ENCODE peak calls at places on chromosome 10, in seven cellular contexts. One of them, this sample, is unnamed.

GRCh38 chr10:125068406-125068805 is 92.0 kb downstream of the CTBP2 start:
- DNase-seq in GM23248: no peak
- DNase-seq in heart left ventricle: no peak
- DNase-seq in PC-9: no peak
- DNase-seq in IMR-90: no peak
- DNase-seq in CD8-positive, alpha-beta memory T cell: no peak
- DNase-seq in kidney: no peak
- DNase-seq in this sample: no peak

GRCh38 chr10:5895365-5895764 is 5.3 kb downstream of the FBH1 start:
- DNase-seq in kidney: no peak
- DNase-seq in IMR-90: no peak
- DNase-seq in GM23248: no peak
- DNase-seq in PC-9: no peak
- DNase-seq in heart left ventricle: no peak
- DNase-seq in CD8-positive, alpha-beta memory T cell: no peak
- DNase-seq in this sample: no peak

GRCh38 chr10:21978191-21978862 is 25.2 kb downstream of the DNAJC1 start:
- DNase-seq in CD8-positive, alpha-beta memory T cell: no peak
- DNase-seq in heart left ventricle: no peak
- DNase-seq in PC-9: no peak
- DNase-seq in GM23248: peak; percentile 55
- DNase-seq in IMR-90: peak; percentile 81
- DNase-seq in kidney: no peak
- DNase-seq in this sample: no peak

GRCh38 chr10:19956633-19957032 is 140.4 kb downstream of the PLXDC2 start:
- DNase-seq in heart left ventricle: no peak
- DNase-seq in kidney: no peak
- DNase-seq in PC-9: no peak
- DNase-seq in IMR-90: no peak
- DNase-seq in CD8-positive, alpha-beta memory T cell: no peak
- DNase-seq in GM23248: no peak
- DNase-seq in this sample: no peak

GRCh38 chr10:132774179-132774904 is 11.6 kb downstream of the NKX6-2 start:
- DNase-seq in IMR-90: no peak
- DNase-seq in GM23248: no peak
- DNase-seq in PC-9: no peak
- DNase-seq in CD8-positive, alpha-beta memory T cell: no peak
- DNase-seq in heart left ventricle: no peak
- DNase-seq in kidney: no peak
- DNase-seq in this sample: no peak

GRCh38 chr10:121088524-121088923 is 237.4 kb downstream of the WDR11 start:
- DNase-seq in GM23248: peak; percentile 6
- DNase-seq in CD8-positive, alpha-beta memory T cell: no peak
- DNase-seq in kidney: no peak
- DNase-seq in heart left ventricle: no peak
- DNase-seq in IMR-90: no peak
- DNase-seq in PC-9: no peak
- DNase-seq in this sample: no peak

GRCh38 chr10:13674645-13675588 is 88.2 kb downstream of the PRPF18 start:
- DNase-seq in GM23248: no peak
- DNase-seq in PC-9: no peak
- DNase-seq in IMR-90: no peak
- DNase-seq in heart left ventricle: no peak
- DNase-seq in CD8-positive, alpha-beta memory T cell: no peak
- DNase-seq in kidney: no peak
- DNase-seq in this sample: no peak

GRCh38 chr10:97937928-97938327 is 88.3 kb downstream of the GOLGA7B start:
- DNase-seq in GM23248: no peak
- DNase-seq in PC-9: no peak
- DNase-seq in heart left ventricle: no peak
- DNase-seq in IMR-90: no peak
- DNase-seq in kidney: no peak
- DNase-seq in CD8-positive, alpha-beta memory T cell: no peak
- DNase-seq in this sample: no peak

GRCh38 chr10:86968271-86968993 is at the start of gene ADIRF:
- DNase-seq in CD8-positive, alpha-beta memory T cell: peak; percentile 32
- DNase-seq in heart left ventricle: peak; percentile 82
- DNase-seq in PC-9: peak; percentile 76
- DNase-seq in GM23248: peak; percentile 62
- DNase-seq in IMR-90: no peak
- DNase-seq in kidney: peak; percentile 92
- DNase-seq in this sample: peak; percentile 81

GRCh38 chr10:88207121-88207546 is 343.7 kb downstream of the PTEN start:
- DNase-seq in PC-9: no peak
- DNase-seq in CD8-positive, alpha-beta memory T cell: no peak
- DNase-seq in GM23248: no peak
- DNase-seq in IMR-90: no peak
- DNase-seq in kidney: no peak
- DNase-seq in heart left ventricle: no peak
- DNase-seq in this sample: no peak

GRCh38 chr10:60209874-60210584 is 179.6 kb downstream of the ANK3 start:
- DNase-seq in PC-9: no peak
- DNase-seq in kidney: no peak
- DNase-seq in GM23248: no peak
- DNase-seq in CD8-positive, alpha-beta memory T cell: no peak
- DNase-seq in IMR-90: no peak
- DNase-seq in heart left ventricle: no peak
- DNase-seq in this sample: no peak

DNA sequence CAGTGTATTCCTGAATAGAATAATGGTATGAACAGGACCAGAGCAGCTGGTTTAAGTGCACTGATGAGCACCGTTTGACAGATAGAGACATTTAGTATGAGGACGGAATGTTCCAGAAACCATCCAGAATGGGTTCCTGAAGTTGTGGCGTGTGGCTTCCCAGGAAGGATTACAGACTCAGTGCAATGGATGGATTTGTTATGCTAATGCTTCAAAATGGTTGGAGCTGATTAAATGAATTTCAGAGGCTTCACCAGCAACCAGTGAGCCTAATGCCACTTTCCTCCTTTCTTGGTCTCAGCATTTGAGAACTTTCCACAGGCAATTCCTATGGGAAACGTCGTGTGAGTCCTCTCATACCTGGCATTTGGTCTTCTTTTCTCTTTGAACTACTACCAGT is 9.9 kb downstream of the GATA3 start:
- DNase-seq in kidney: no peak
- DNase-seq in PC-9: no peak
- DNase-seq in GM23248: no peak
- DNase-seq in CD8-positive, alpha-beta memory T cell: no peak
- DNase-seq in heart left ventricle: no peak
- DNase-seq in IMR-90: no peak
- DNase-seq in this sample: no peak
- H3K4me1 ChIP-seq in kidney: no peaks in the 10 kb centered on the region
- H3K4me1 ChIP-seq in PC-9: peaks cover 12% of the 10 kb centered on the region
- H3K4me1 ChIP-seq in GM23248: no peaks in the 10 kb centered on the region
- H3K4me1 ChIP-seq in CD8-positive, alpha-beta memory T cell: peaks cover 84% of the 10 kb centered on the region
- H3K4me1 ChIP-seq in heart left ventricle: no peaks in the 10 kb centered on the region
- H3K4me1 ChIP-seq in IMR-90: peaks cover 3% of the 10 kb centered on the region
- H3K4me1 ChIP-seq in this sample: peaks cover 42% of the 10 kb centered on the region

DNA sequence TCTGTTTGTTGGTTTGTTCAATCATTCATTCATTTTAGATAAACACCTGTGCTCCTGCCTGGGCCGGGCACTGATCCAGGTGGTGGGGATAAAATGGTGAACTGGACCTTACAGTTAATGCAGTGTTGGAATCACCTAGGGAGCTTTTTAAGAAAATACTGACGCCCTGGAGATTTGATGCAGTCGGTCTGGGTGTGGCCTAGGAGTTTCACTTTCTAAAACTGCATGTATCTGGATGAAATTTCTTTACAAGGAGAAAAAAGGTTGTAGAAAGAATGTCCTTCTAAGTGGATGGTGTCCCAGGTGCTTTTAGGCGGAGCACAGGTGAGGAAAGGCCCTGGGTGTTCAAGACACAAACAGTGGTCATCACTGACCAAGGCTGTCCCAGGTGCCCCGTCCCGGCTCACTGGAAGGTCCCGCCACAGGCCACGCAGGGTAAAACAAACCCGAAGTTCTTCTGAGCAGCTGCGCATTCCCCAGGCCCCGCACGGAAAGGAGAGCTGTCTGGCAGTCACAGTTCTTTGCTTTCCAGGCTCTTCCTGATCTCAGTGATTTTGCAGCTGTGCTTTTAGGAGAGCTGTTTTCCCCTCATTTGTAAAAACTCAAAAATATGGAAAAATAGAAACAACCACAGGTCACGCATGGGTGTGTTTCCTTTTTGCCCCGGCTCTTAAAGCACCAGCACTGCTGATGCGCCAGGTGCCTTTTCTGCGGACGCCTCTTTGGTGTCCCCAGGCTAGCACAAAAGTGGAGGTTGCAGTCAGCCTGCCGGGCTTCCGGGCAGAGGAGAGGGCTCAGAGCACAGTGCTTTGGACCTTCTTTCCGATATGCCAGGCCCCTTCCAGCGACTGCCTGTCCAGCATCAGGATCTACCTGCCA is 161.9 kb downstream of the GRK5 start:
- DNase-seq in kidney: no peak
- DNase-seq in IMR-90: no peak
- DNase-seq in GM23248: no peak
- DNase-seq in heart left ventricle: no peak
- DNase-seq in PC-9: no peak
- DNase-seq in CD8-positive, alpha-beta memory T cell: no peak
- DNase-seq in this sample: no peak
- H3K4me3 ChIP-seq in kidney: no peak overlapping the region
- H3K4me3 ChIP-seq in IMR-90: no peak overlapping the region
- H3K4me3 ChIP-seq in GM23248: no peak overlapping the region
- H3K4me3 ChIP-seq in heart left ventricle: peak overlapping the region; percentile 43
- H3K4me3 ChIP-seq in PC-9: no peak overlapping the region
- H3K4me3 ChIP-seq in CD8-positive, alpha-beta memory T cell: no peak overlapping the region
- H3K4me3 ChIP-seq in this sample: peak overlapping the region; percentile 23

GRCh38 chr10:45395554-45395953 is 21.5 kb downstream of the ALOX5 start:
- DNase-seq in heart left ventricle: no peak
- DNase-seq in IMR-90: no peak
- DNase-seq in PC-9: no peak
- DNase-seq in kidney: no peak
- DNase-seq in CD8-positive, alpha-beta memory T cell: no peak
- DNase-seq in GM23248: no peak
- DNase-seq in this sample: no peak
- H3K27ac ChIP-seq in heart left ventricle: no peak overlapping the region
- H3K27ac ChIP-seq in IMR-90: no peak overlapping the region
- H3K27ac ChIP-seq in PC-9: no peak overlapping the region
- H3K27ac ChIP-seq in kidney: no peak overlapping the region
- H3K27ac ChIP-seq in CD8-positive, alpha-beta memory T cell: no peak overlapping the region
- H3K27ac ChIP-seq in GM23248: no peak overlapping the region
- H3K27ac ChIP-seq in this sample: no peak overlapping the region

DNA sequence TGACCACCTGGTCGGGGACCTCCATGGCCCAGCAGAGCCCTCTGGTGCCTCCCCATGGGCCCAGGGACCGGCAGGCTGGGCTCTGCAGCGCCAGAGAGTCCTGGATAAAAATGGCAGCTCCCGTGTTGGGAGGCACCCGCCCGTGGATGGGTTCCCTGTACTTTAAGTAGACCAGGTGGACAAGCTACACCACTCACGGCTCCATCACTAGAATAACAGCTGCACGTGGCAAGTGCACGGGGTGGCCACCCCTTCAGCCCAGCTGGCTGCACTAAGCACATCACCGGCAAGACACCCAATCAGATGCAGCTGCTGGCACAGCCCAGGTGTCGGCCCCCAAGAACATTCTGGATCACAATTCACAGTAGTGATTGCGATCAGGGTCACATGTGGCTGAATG is 69.8 kb downstream of the DIP2C start:
- DNase-seq in PC-9: no peak
- DNase-seq in CD8-positive, alpha-beta memory T cell: no peak
- DNase-seq in IMR-90: no peak
- DNase-seq in GM23248: no peak
- DNase-seq in kidney: peak; percentile 47
- DNase-seq in heart left ventricle: no peak
- DNase-seq in this sample: peak; percentile 36
- H3K4me1 ChIP-seq in PC-9: no peaks in the 10 kb centered on the region
- H3K4me1 ChIP-seq in CD8-positive, alpha-beta memory T cell: no peaks in the 10 kb centered on the region
- H3K4me1 ChIP-seq in IMR-90: peaks cover 41% of the 10 kb centered on the region
- H3K4me1 ChIP-seq in GM23248: peaks cover 21% of the 10 kb centered on the region
- H3K4me1 ChIP-seq in kidney: peaks cover 15% of the 10 kb centered on the region
- H3K4me1 ChIP-seq in heart left ventricle: peaks cover 82% of the 10 kb centered on the region
- H3K4me1 ChIP-seq in this sample: peaks cover 14% of the 10 kb centered on the region

GRCh38 chr10:30821994-30822692 is 192.6 kb upstream of the LYZL2 start:
- DNase-seq in heart left ventricle: no peak
- DNase-seq in CD8-positive, alpha-beta memory T cell: no peak
- DNase-seq in IMR-90: no peak
- DNase-seq in PC-9: no peak
- DNase-seq in kidney: no peak
- DNase-seq in GM23248: peak; percentile 50
- DNase-seq in this sample: no peak

GRCh38 chr10:30821269-30821993 is 191.9 kb upstream of the LYZL2 start:
- DNase-seq in heart left ventricle: no peak
- DNase-seq in PC-9: no peak
- DNase-seq in kidney: no peak
- DNase-seq in CD8-positive, alpha-beta memory T cell: no peak
- DNase-seq in IMR-90: no peak
- DNase-seq in GM23248: peak; percentile 37
- DNase-seq in this sample: no peak

GRCh38 chr10:30818854-30819253 is 189.3 kb upstream of the LYZL2 start:
- DNase-seq in IMR-90: no peak
- DNase-seq in PC-9: no peak
- DNase-seq in kidney: peak; percentile 84
- DNase-seq in heart left ventricle: no peak
- DNase-seq in CD8-positive, alpha-beta memory T cell: no peak
- DNase-seq in GM23248: peak; percentile 92
- DNase-seq in this sample: no peak

GRCh38 chr10:30819306-30820190 is 190.0 kb upstream of the LYZL2 start:
- DNase-seq in heart left ventricle: no peak
- DNase-seq in PC-9: no peak
- DNase-seq in IMR-90: peak; percentile 88
- DNase-seq in CD8-positive, alpha-beta memory T cell: no peak
- DNase-seq in GM23248: peak; percentile 70
- DNase-seq in kidney: no peak
- DNase-seq in this sample: no peak

GRCh38 chr10:30820282-30820991 is 190.9 kb upstream of the LYZL2 start:
- DNase-seq in PC-9: no peak
- DNase-seq in GM23248: peak; percentile 90
- DNase-seq in heart left ventricle: no peak
- DNase-seq in CD8-positive, alpha-beta memory T cell: no peak
- DNase-seq in kidney: no peak
- DNase-seq in IMR-90: peak; percentile 95
- DNase-seq in this sample: no peak
- H3K4me3 ChIP-seq in PC-9: no peak overlapping the region
- H3K4me3 ChIP-seq in GM23248: peak overlapping the region; percentile 66
- H3K4me3 ChIP-seq in heart left ventricle: peak overlapping the region; percentile 53
- H3K4me3 ChIP-seq in CD8-positive, alpha-beta memory T cell: no peak overlapping the region
- H3K4me3 ChIP-seq in kidney: no peak overlapping the region
- H3K4me3 ChIP-seq in IMR-90: peak overlapping the region; percentile 4
- H3K4me3 ChIP-seq in this sample: no peak overlapping the region

This sample was measured in lower lobe of right lung.